ENCODE peak calls at places on chromosomes 1 and 21, in seven cellular contexts. V, F, Q, R, D, M and Z are unnamed samples.

GRCh38 chr1:230113230-230113604 is 46.2 kb downstream of the GALNT2 start:
- DNase-seq in R (no peak), Q (no peak), V (no peak), F (no peak), D (no peak), M (no peak), Z (no peak)

GRCh38 chr1:205354259-205354904 is 2.3 kb downstream of the KLHDC8A start:
- DNase-seq in D (peak), R (peak), Q (no peak), M (no peak), V (peak), F (peak), Z (no peak)

GRCh38 chr1:221742555-221743415 is 896 bp upstream of the DUSP10 start:
- DNase-seq in F (peak), Q (no peak), M (peak), V (peak), D (peak), R (peak), Z (peak)

GRCh38 chr21:46002841-46003574 is 21.4 kb downstream of the COL6A1 start:
- DNase-seq in Q (no peak), R (peak), F (no peak), M (peak), V (no peak), D (no peak), Z (no peak)

GRCh38 chr1:177849130-177849529 is 120.7 kb downstream of the SEC16B start:
- DNase-seq in Q (no peak), F (no peak), D (no peak), R (no peak), M (no peak), V (no peak), Z (no peak)

GRCh38 chr1:202656057-202656456 is 54.2 kb downstream of the SYT2 start:
- DNase-seq in V (no peak), Q (no peak), D (no peak), F (peak), M (no peak), R (no peak), Z (no peak)

GRCh38 chr1:87284456-87285240 is 44.0 kb upstream of the LMO4 start:
- DNase-seq in V (no peak), R (no peak), M (no peak), Q (no peak), D (no peak), F (no peak), Z (no peak)

GRCh38 chr1:41731631-41732030 is 187.1 kb downstream of the HIVEP3 start:
- DNase-seq in R (no peak), F (no peak), M (no peak), Q (no peak), V (no peak), D (no peak), Z (no peak)

GRCh38 chr1:207397525-207397926 is 56.6 kb upstream of the CR2 start:
- DNase-seq in V (no peak), Q (no peak), M (no peak), R (no peak), D (no peak), F (no peak), Z (no peak)
- TF ChIP-seq CTCF in V (no peak), Q (no peak), M (no peak), R (no peak), D (peak), F (no peak), Z (no peak)

DNA sequence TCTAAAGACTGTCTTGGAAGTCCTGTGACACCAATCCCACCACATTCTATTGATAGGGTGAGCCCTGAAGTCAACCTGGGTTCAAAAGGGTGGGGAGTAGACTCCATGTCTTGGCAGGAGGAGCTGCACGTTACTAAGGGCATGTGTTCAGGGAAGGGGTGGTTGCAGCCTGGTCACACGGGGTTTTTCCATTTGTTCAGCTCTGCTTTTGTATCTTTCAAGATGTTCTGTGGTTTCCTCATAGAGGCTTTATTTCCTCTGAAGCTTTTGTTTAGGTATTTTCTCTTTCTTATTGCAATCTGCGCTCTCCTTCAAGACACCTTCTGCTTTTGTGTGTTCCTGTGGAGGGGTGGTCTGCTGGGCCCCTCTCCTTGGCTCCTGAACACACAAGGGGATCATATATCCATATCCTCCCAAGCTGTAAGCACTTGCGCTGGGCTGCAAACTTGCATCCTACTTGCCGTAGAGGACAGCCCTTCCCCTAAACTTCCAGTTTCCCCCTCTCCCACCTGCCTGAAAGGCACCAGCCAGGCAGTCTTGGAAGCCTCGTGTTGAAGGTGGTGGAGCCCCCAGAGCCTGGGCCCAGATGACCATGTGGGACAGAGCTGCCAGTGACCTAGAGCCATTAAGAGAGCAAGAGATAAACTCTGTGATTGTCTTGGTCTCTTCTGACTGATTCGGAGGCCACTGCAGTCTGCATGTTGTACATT is 62.5 kb upstream of the TRAPPC10 start:
- DNase-seq in D (no peak), Q (no peak), M (no peak), F (no peak), V (no peak), R (no peak), Z (no peak)
- TF ChIP-seq CTCF in D (no peak), Q (no peak), M (no peak), F (no peak), V (no peak), R (no peak), Z (no peak)

GRCh38 chr1:66503841-66504470 is 30.0 kb upstream of the SGIP1 start:
- DNase-seq in D (peak), V (peak), Q (no peak), M (no peak), F (peak), R (peak), Z (no peak)
- TF ChIP-seq CTCF in D (peak), V (peak), Q (peak), M (peak), F (peak), R (no peak), Z (peak)

DNA sequence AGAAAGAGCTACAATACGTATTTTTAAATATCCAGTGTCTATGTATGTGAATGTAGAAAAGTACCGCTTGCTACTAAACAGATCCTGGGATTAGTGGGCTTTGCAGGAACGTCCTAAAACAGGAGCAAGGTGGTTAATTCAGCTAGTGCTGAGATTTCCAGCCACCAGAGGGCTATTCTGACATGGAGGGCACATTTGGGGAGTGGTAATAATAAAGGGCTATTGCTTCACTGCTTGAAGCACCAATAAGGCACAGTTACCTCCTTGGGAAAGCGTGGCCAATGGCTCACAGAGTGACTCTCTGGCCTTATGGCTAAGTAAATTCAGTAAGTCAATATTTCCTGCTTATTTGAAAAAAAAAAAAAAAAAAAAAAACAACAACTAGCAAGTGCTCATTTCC is 152.4 kb downstream of the GABPA start:
- DNase-seq in D (no peak), F (no peak), M (no peak), R (no peak), Q (no peak), V (no peak), Z (no peak)
- TF ChIP-seq CTCF in D (no peak), F (peak), M (no peak), R (no peak), Q (peak), V (peak), Z (peak)

DNA sequence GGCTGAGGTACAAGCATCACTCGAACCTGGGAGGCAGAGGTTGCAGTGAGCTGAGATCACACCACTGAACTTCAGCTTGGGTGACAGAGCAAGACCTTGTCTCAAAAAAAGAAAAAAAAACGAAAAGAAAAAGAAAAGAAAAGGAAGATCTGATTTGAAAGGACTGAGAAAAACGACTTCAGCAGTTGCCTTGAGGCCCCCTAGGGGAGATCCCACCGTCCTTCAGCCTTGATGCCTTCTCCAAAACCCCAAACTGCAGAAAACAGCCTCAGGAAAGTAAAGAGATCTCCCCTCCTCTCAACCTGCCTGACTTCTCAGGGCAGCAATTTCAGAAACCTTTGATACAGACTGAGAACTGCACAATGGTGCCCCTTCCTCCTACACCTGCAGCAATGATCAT is 50.9 kb upstream of the BCAR3 start:
- DNase-seq in V (no peak), F (no peak), D (no peak), R (no peak), Q (no peak), M (no peak), Z (no peak)
- TF ChIP-seq CTCF in V (peak), F (no peak), D (peak), R (no peak), Q (peak), M (no peak), Z (peak)

GRCh38 chr1:108047085-108047484 is 82.1 kb upstream of the VAV3 start:
- DNase-seq in R (no peak), V (no peak), Q (no peak), M (no peak), F (no peak), D (no peak), Z (no peak)

GRCh38 chr1:108048311-108049082 is 83.5 kb upstream of the VAV3 start:
- DNase-seq in M (no peak), Q (no peak), V (no peak), D (no peak), R (no peak), F (no peak), Z (no peak)

GRCh38 chr1:108050911-108051624 is 86.1 kb upstream of the VAV3 start:
- DNase-seq in D (no peak), M (no peak), Q (no peak), R (no peak), F (peak), V (no peak), Z (no peak)

GRCh38 chr1:108050134-108050533 is 85.2 kb upstream of the VAV3 start:
- DNase-seq in M (peak), R (no peak), D (no peak), Q (no peak), F (no peak), V (no peak), Z (no peak)

DNA sequence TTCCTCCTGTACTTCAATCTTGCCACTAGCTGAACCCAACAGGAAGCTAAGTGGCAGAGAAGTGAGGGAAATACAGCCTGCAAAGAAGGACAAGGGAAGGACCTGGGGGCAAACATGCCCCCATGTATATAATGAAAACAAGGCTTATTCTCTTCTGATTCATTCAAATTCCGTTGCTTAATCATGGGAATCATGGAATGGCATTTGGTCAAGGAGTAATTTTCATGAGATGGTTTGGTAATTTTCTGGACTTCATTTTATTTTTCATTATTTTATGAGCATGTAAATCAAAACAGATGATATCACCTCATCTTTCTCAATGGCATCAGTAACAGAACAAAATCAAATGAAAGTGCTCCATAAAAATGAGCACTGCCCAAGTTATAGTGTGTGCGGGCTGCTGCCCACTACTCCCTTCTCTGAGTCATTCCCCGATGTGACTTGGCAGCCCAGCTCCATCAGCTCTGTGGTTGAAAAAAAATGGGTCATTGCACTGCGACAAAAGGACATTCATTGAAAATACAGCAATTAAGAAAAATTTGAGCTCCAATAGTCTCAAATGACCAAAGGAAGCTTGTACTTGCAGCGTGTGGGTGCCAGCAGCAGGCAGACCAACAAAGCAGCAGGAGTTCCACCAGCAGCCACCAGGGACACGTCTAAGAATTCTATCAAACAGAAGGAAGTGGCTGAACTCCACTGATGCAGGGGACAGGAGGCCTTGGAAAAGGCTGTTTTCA is 84.3 kb upstream of the VAV3 start:
- DNase-seq in F (peak), R (no peak), V (no peak), M (peak), Q (peak), D (no peak), Z (no peak)
- TF ChIP-seq CTCF in F (peak), R (no peak), V (peak), M (peak), Q (peak), D (no peak), Z (peak)

GRCh38 chr1:29456685-29457084 is 220.4 kb downstream of the PTPRU start:
- DNase-seq in Q (no peak), F (no peak), R (no peak), D (no peak), M (no peak), V (no peak), Z (no peak)

GRCh38 chr1:29455781-29456180 is 219.5 kb downstream of the PTPRU start:
- DNase-seq in R (no peak), M (no peak), Q (no peak), D (no peak), F (no peak), V (no peak), Z (no peak)

GRCh38 chr1:29452463-29453230 is 216.3 kb downstream of the PTPRU start:
- DNase-seq in D (no peak), R (no peak), V (no peak), Q (no peak), M (no peak), F (no peak), Z (no peak)

GRCh38 chr1:29454616-29455380 is 218.5 kb downstream of the PTPRU start:
- DNase-seq in Q (no peak), M (no peak), D (no peak), R (no peak), F (no peak), V (no peak), Z (no peak)

DNA sequence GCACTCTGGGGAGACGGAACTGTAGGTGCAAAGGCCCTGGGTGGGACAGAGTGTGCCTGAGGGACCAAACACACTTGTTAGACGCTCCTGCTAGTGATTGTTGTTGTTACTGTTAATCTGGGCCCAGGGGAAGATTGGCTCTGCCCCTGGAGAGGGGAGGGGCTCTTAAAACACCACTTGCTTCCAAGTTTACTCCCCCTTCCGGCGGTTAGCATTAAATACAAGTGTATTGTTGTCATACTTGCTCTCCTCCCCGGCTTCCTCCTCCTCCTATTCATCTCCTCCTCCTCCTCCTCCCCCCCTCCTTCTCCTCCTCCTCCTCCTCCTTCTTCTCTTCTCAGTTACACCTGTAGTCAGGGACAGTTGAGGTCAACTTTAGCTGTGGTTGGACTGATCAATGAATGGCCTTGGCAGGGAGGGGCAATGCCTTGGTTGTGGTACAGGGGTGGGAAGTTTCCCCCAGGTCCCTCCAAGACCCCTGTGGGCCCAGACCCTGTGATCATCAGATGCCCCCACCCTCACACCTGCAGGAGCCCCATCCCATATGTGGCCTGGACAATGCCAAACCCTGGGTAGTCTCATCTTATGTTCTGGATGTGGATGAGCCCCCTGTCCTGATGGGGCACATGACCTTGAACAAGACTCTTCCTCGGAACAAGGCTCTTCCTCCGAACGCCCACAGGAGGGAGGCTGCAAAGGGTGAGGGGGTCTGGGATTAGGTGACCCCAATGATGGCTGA is 217.3 kb downstream of the PTPRU start:
- DNase-seq in R (no peak), Q (peak), V (peak), D (peak), M (no peak), F (peak), Z (no peak)
- TF ChIP-seq CTCF in R (no peak), Q (no peak), V (peak), D (no peak), M (peak), F (peak), Z (peak)

GRCh38 chr1:243218059-243218458 is 37.0 kb downstream of the CEP170 start:
- DNase-seq in V (no peak), R (no peak), M (no peak), D (no peak), Q (no peak), F (no peak), Z (no peak)
- TF ChIP-seq CTCF in V (no peak), R (no peak), M (no peak), D (no peak), Q (no peak), F (no peak), Z (no peak)

GRCh38 chr1:170670751-170671628 is 7.1 kb downstream of the PRRX1 start:
- DNase-seq in D (peak), Q (no peak), M (peak), R (no peak), F (peak), V (no peak), Z (no peak)
- TF ChIP-seq CTCF in D (peak), Q (peak), M (peak), R (no peak), F (peak), V (peak), Z (peak)